ENCODE peak calls at places on chromosomes 4 and X, in eight cellular contexts. One of them, this sample, is unnamed.

GRCh38 chrX:9644335-9644734 is 121.3 kb downstream of the GPR143 start:
- DNase-seq in esophagus muscularis mucosa: no peak
- DNase-seq in SK-N-SH: no peak
- DNase-seq in sigmoid colon: peak
- DNase-seq in ovary: no peak
- DNase-seq in stomach: no peak
- DNase-seq in K562: no peak
- DNase-seq in A549: no peak
- DNase-seq in this sample: no peak

GRCh38 chrX:12319012-12319519 is 180.8 kb downstream of the FRMPD4 start:
- DNase-seq in sigmoid colon: no peak
- DNase-seq in SK-N-SH: no peak
- DNase-seq in esophagus muscularis mucosa: no peak
- DNase-seq in K562: no peak
- DNase-seq in stomach: no peak
- DNase-seq in A549: no peak
- DNase-seq in ovary: no peak
- DNase-seq in this sample: no peak

GRCh38 chr4:46956451-46956850 is 36.9 kb downstream of the GABRA4 start:
- DNase-seq in K562: no peak
- DNase-seq in esophagus muscularis mucosa: no peak
- DNase-seq in sigmoid colon: no peak
- DNase-seq in stomach: no peak
- DNase-seq in ovary: no peak
- DNase-seq in SK-N-SH: no peak
- DNase-seq in A549: no peak
- DNase-seq in this sample: no peak

GRCh38 chrX:76253432-76253831 is 80.6 kb downstream of the PBDC1 start:
- DNase-seq in A549: peak
- DNase-seq in esophagus muscularis mucosa: no peak
- DNase-seq in ovary: peak
- DNase-seq in SK-N-SH: peak
- DNase-seq in K562: peak
- DNase-seq in stomach: peak
- DNase-seq in sigmoid colon: no peak
- DNase-seq in this sample: no peak

GRCh38 chr4:79964020-79964714 is 108.9 kb downstream of the ANTXR2 start:
- DNase-seq in sigmoid colon: no peak
- DNase-seq in A549: no peak
- DNase-seq in stomach: no peak
- DNase-seq in esophagus muscularis mucosa: no peak
- DNase-seq in ovary: no peak
- DNase-seq in K562: no peak
- DNase-seq in SK-N-SH: no peak
- DNase-seq in this sample: no peak

GRCh38 chr4:158873795-158874359 is 105.1 kb downstream of the FNIP2 start:
- DNase-seq in A549: peak
- DNase-seq in stomach: no peak
- DNase-seq in esophagus muscularis mucosa: no peak
- DNase-seq in ovary: no peak
- DNase-seq in sigmoid colon: no peak
- DNase-seq in SK-N-SH: no peak
- DNase-seq in K562: no peak
- DNase-seq in this sample: no peak

GRCh38 chrX:33324099-33324498 is 112.8 kb upstream of the DMD start:
- DNase-seq in SK-N-SH: no peak
- DNase-seq in sigmoid colon: no peak
- DNase-seq in A549: no peak
- DNase-seq in ovary: no peak
- DNase-seq in stomach: no peak
- DNase-seq in K562: no peak
- DNase-seq in esophagus muscularis mucosa: no peak
- DNase-seq in this sample: no peak

GRCh38 chrX:3950373-3950772 is 236.9 kb upstream of the PRKX start:
- DNase-seq in SK-N-SH: no peak
- DNase-seq in ovary: no peak
- DNase-seq in esophagus muscularis mucosa: no peak
- DNase-seq in sigmoid colon: no peak
- DNase-seq in K562: no peak
- DNase-seq in A549: no peak
- DNase-seq in stomach: no peak
- DNase-seq in this sample: no peak

GRCh38 chr4:39037491-39037825 is 5.2 kb upstream of the TMEM156 start:
- DNase-seq in stomach: no peak
- DNase-seq in esophagus muscularis mucosa: no peak
- DNase-seq in sigmoid colon: no peak
- DNase-seq in ovary: no peak
- DNase-seq in A549: no peak
- DNase-seq in K562: no peak
- DNase-seq in SK-N-SH: no peak
- DNase-seq in this sample: no peak

GRCh38 chrX:121011254-121011653 is 25.7 kb upstream of the CT47A1 start:
- DNase-seq in SK-N-SH: no peak
- DNase-seq in K562: no peak
- DNase-seq in stomach: no peak
- DNase-seq in ovary: no peak
- DNase-seq in sigmoid colon: no peak
- DNase-seq in A549: no peak
- DNase-seq in esophagus muscularis mucosa: no peak
- DNase-seq in this sample: no peak

GRCh38 chrX:112147206-112147605 is 64.6 kb upstream of the TRPC5 start:
- DNase-seq in esophagus muscularis mucosa: no peak
- DNase-seq in K562: peak
- DNase-seq in sigmoid colon: no peak
- DNase-seq in stomach: no peak
- DNase-seq in A549: peak
- DNase-seq in ovary: no peak
- DNase-seq in SK-N-SH: peak
- DNase-seq in this sample: no peak

GRCh38 chr4:76504613-76505465 is 69.8 kb downstream of the SHROOM3 start:
- DNase-seq in A549: peak
- DNase-seq in ovary: no peak
- DNase-seq in K562: peak
- DNase-seq in stomach: no peak
- DNase-seq in SK-N-SH: peak
- DNase-seq in sigmoid colon: no peak
- DNase-seq in esophagus muscularis mucosa: no peak
- DNase-seq in this sample: peak

GRCh38 chrX:11408111-11408405 is 114.8 kb downstream of the AMELX start:
- DNase-seq in SK-N-SH: no peak
- DNase-seq in K562: no peak
- DNase-seq in A549: no peak
- DNase-seq in ovary: no peak
- DNase-seq in stomach: no peak
- DNase-seq in sigmoid colon: no peak
- DNase-seq in esophagus muscularis mucosa: no peak
- DNase-seq in this sample: no peak

GRCh38 chrX:120358687-120359086 is 3.2 kb upstream of the ATP1B4 start:
- DNase-seq in sigmoid colon: no peak
- DNase-seq in stomach: no peak
- DNase-seq in esophagus muscularis mucosa: no peak
- DNase-seq in SK-N-SH: no peak
- DNase-seq in K562: no peak
- DNase-seq in A549: no peak
- DNase-seq in ovary: no peak
- DNase-seq in this sample: no peak

GRCh38 chrX:31708116-31708515 is 636.3 kb upstream of the FTHL17 start:
- DNase-seq in ovary: no peak
- DNase-seq in A549: no peak
- DNase-seq in K562: no peak
- DNase-seq in sigmoid colon: no peak
- DNase-seq in esophagus muscularis mucosa: no peak
- DNase-seq in stomach: no peak
- DNase-seq in SK-N-SH: no peak
- DNase-seq in this sample: no peak

GRCh38 chrX:25968920-25969319 is 169.2 kb upstream of the MAGEB18 start:
- DNase-seq in ovary: no peak
- DNase-seq in stomach: no peak
- DNase-seq in sigmoid colon: no peak
- DNase-seq in SK-N-SH: peak
- DNase-seq in esophagus muscularis mucosa: no peak
- DNase-seq in K562: peak
- DNase-seq in A549: no peak
- DNase-seq in this sample: no peak

GRCh38 chr4:183478123-183478522 is 26.7 kb upstream of the ING2 start:
- DNase-seq in ovary: no peak
- DNase-seq in esophagus muscularis mucosa: no peak
- DNase-seq in stomach: no peak
- DNase-seq in A549: no peak
- DNase-seq in K562: no peak
- DNase-seq in sigmoid colon: no peak
- DNase-seq in SK-N-SH: no peak
- DNase-seq in this sample: no peak

GRCh38 chr4:83599183-83599582 is 63.3 kb downstream of the GPAT3 start:
- DNase-seq in stomach: no peak
- DNase-seq in K562: peak
- DNase-seq in A549: no peak
- DNase-seq in SK-N-SH: no peak
- DNase-seq in esophagus muscularis mucosa: no peak
- DNase-seq in ovary: no peak
- DNase-seq in sigmoid colon: no peak
- DNase-seq in this sample: no peak

GRCh38 chrX:63754141-63754859 is 30.7 kb downstream of the ARHGEF9 start:
- DNase-seq in esophagus muscularis mucosa: no peak
- DNase-seq in K562: no peak
- DNase-seq in ovary: no peak
- DNase-seq in A549: peak
- DNase-seq in stomach: no peak
- DNase-seq in SK-N-SH: no peak
- DNase-seq in sigmoid colon: no peak
- DNase-seq in this sample: no peak

DNA sequence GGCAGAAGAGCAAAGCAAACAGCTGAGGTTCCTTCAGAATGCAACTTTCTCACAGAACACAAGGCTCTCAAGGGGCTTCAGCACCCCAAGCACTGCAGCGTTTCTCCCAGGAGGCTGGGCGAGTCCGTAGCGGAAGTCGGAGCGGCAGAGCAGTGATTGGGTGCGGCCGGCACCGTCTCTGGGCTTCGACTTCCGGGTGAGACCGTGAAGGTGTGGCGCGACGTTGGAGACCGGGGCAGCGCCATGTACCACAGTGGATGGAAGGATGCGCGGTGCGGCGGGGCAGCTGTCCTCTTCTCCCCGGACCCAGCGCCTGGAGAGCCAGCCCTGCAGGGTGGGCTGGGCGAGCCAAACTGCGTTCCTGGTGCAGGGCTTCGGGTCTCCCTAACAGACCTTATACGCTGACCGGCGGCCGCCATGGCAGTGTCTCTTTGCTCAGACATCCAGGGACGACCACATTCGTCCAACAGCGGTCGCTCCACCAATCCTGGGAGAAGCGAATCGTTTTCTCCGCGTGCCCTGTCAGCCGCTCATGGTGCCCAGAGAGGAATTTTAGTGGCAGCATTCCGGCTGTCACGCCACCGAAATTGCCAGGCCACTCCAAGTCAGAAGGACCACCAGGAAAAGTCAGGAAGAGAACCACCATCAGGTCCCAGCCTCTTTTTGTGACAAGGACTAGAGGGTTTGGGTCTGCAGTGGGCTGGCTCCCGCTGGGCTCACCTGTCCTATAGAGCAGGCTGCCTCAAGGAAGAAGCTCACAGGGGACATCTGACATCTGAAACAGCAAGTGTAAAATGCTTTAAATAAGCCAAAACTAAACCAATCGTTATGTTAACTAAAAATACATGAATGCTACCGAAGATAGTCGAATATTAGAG is 20.5 kb downstream of the TRIM61 start:
- DNase-seq in A549: peak
- DNase-seq in esophagus muscularis mucosa: no peak
- DNase-seq in sigmoid colon: peak
- DNase-seq in stomach: peak
- DNase-seq in K562: peak
- DNase-seq in SK-N-SH: peak
- DNase-seq in ovary: peak
- DNase-seq in this sample: peak
- TF ChIP-seq EP300 in A549: no peak
- TF ChIP-seq EP300 in esophagus muscularis mucosa: no peak
- TF ChIP-seq EP300 in sigmoid colon: no peak
- TF ChIP-seq EP300 in stomach: no peak
- TF ChIP-seq EP300 in K562: no peak
- TF ChIP-seq EP300 in SK-N-SH: no peak
- TF ChIP-seq EP300 in ovary: no peak
- TF ChIP-seq EP300 in this sample: peak

GRCh38 chr4:122874194-122874593 is 47.6 kb downstream of the FGF2 start:
- DNase-seq in A549: no peak
- DNase-seq in stomach: no peak
- DNase-seq in sigmoid colon: no peak
- DNase-seq in SK-N-SH: no peak
- DNase-seq in esophagus muscularis mucosa: no peak
- DNase-seq in K562: no peak
- DNase-seq in ovary: no peak
- DNase-seq in this sample: no peak
- TF ChIP-seq EP300 in A549: no peak
- TF ChIP-seq EP300 in stomach: no peak
- TF ChIP-seq EP300 in sigmoid colon: no peak
- TF ChIP-seq EP300 in SK-N-SH: no peak
- TF ChIP-seq EP300 in esophagus muscularis mucosa: no peak
- TF ChIP-seq EP300 in K562: no peak
- TF ChIP-seq EP300 in ovary: no peak
- TF ChIP-seq EP300 in this sample: no peak

DNA sequence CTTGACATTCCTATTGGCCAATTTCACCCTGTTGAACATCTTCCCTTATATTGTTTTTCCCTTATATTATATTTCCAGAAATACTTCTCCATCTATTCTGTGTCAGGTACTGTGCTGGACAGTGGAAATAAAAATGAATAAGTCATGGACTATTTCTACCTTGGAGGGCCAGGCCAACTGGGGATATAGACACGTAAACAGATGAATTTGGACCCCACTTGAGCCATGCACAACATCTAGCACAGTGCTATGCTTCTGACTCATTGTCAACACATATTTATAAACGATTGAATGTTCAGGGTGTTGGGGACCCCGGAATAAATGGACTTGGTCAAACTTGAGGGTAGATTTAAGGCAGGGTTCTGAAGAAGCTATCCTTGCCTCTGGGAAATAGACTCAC is 111.1 kb downstream of the ANK2 start:
- DNase-seq in SK-N-SH: no peak
- DNase-seq in A549: no peak
- DNase-seq in esophagus muscularis mucosa: no peak
- DNase-seq in stomach: no peak
- DNase-seq in sigmoid colon: no peak
- DNase-seq in ovary: no peak
- DNase-seq in K562: no peak
- DNase-seq in this sample: no peak
- TF ChIP-seq EP300 in SK-N-SH: no peak
- TF ChIP-seq EP300 in A549: no peak
- TF ChIP-seq EP300 in esophagus muscularis mucosa: no peak
- TF ChIP-seq EP300 in stomach: no peak
- TF ChIP-seq EP300 in sigmoid colon: no peak
- TF ChIP-seq EP300 in ovary: no peak
- TF ChIP-seq EP300 in K562: no peak
- TF ChIP-seq EP300 in this sample: no peak

DNA sequence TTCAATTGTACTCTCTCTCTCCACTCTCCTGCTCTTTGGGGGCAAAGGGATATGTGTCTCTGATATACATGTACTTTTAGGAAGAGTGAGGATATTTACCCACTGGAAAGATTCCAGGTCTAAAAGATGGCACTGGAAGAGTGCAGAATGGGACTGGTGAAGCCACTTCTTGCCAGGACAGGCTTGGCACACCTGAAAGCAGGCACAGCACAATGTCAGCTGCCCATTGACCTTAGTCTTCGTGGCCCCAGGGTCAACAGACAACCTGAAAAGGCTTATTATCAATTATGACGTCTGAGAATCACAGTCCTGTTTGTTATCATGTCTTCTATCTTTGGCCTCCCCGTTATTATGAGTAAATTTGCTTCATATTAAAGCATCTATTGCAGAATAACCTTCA is 86.7 kb upstream of the PAK3 start:
- DNase-seq in sigmoid colon: no peak
- DNase-seq in stomach: no peak
- DNase-seq in ovary: no peak
- DNase-seq in esophagus muscularis mucosa: no peak
- DNase-seq in A549: no peak
- DNase-seq in SK-N-SH: no peak
- DNase-seq in K562: no peak
- DNase-seq in this sample: no peak
- TF ChIP-seq EP300 in sigmoid colon: no peak
- TF ChIP-seq EP300 in stomach: no peak
- TF ChIP-seq EP300 in ovary: no peak
- TF ChIP-seq EP300 in esophagus muscularis mucosa: no peak
- TF ChIP-seq EP300 in A549: no peak
- TF ChIP-seq EP300 in SK-N-SH: no peak
- TF ChIP-seq EP300 in K562: no peak
- TF ChIP-seq EP300 in this sample: no peak

This sample was measured in tibial nerve.